ENCODE peak calls at places on chromosomes 5 and 9, in four cellular contexts. Z, H, A and Y are unnamed samples.

GRCh38 chr9:94011134-94011533 is 56.0 kb upstream of the BARX1 start:
- DNase-seq in Z (peak), H (no peak), A (no peak), Y (no peak)

GRCh38 chr5:21391506-21391905 is 1403.5 kb upstream of the CDH18 start:
- DNase-seq in Z (peak), H (no peak), A (no peak), Y (no peak)

GRCh38 chr5:158023266-158023665 is 164.3 kb upstream of the CLINT1 start:
- DNase-seq in Z (peak), H (no peak), A (no peak), Y (no peak)

GRCh38 chr5:50576686-50577256 is 89.7 kb upstream of the PARP8 start:
- DNase-seq in Z (no peak), H (no peak), A (no peak), Y (no peak)

GRCh38 chr9:123375725-123376132 is 19.7 kb downstream of the CRB2 start:
- DNase-seq in Z (no peak), H (no peak), A (no peak), Y (peak)

GRCh38 chr5:87825583-87825982 is 412.9 kb upstream of the CCNH start:
- DNase-seq in Z (no peak), H (no peak), A (no peak), Y (no peak)

GRCh38 chr9:87964826-87965225 is 9.5 kb downstream of the CDK20 start:
- DNase-seq in Z (no peak), H (no peak), A (no peak), Y (no peak)

GRCh38 chr9:2623046-2623865 is 1.7 kb downstream of the VLDLR start:
- DNase-seq in Z (peak), H (no peak), A (peak), Y (no peak)

GRCh38 chr9:21682981-21683380 is 119.5 kb upstream of the MTAP start:
- DNase-seq in Z (peak), H (no peak), A (no peak), Y (no peak)

GRCh38 chr5:102700916-102701315 is 54.2 kb upstream of the PAM start:
- DNase-seq in Z (no peak), H (no peak), A (no peak), Y (no peak)

GRCh38 chr5:22593592-22593991 is 259.6 kb downstream of the CDH12 start:
- DNase-seq in Z (no peak), H (no peak), A (no peak), Y (no peak)

GRCh38 chr5:43753069-43753468 is 150.1 kb downstream of the NNT start:
- DNase-seq in Z (no peak), H (no peak), A (no peak), Y (no peak)

GRCh38 chr9:5817776-5818336 is 15.1 kb downstream of the ERMP1 start:
- DNase-seq in Z (peak), H (no peak), A (no peak), Y (no peak)

GRCh38 chr5:112491257-112491656 is 72.2 kb upstream of the EPB41L4A start:
- DNase-seq in Z (peak), H (no peak), A (no peak), Y (no peak)

GRCh38 chr5:124663101-124663506 is 83.3 kb downstream of the ZNF608 start:
- DNase-seq in Z (no peak), H (no peak), A (no peak), Y (no peak)

GRCh38 chr5:68344447-68345111 is 129.0 kb downstream of the PIK3R1 start:
- DNase-seq in Z (peak), H (no peak), A (no peak), Y (no peak)

GRCh38 chr9:87599901-87600610 is 102.4 kb downstream of the DAPK1 start:
- DNase-seq in Z (peak), H (no peak), A (no peak), Y (no peak)